ENCODE peak calls at places on chromosome 10, in seven cellular contexts. G is GF-D8, V is GM12892, C is neural progenitor cell, O is H54, T is NCI-H1048, Y is GDM1. M is an unnamed sample.

GRCh38 chr10:117222552-117223412 is 18.1 kb upstream of the SLC18A2 start:
- DNase-seq in G (no peak), V (no peak), C (peak; percentile 16), O (no peak), T (no peak), Y (no peak), M (no peak)

GRCh38 chr10:101858723-101859500 is 15.3 kb upstream of the KCNIP2 start:
- DNase-seq in G (no peak), V (no peak), C (no peak), O (no peak), T (no peak), Y (no peak), M (no peak)

GRCh38 chr10:20747782-20748181 is 149.3 kb downstream of the NEBL start:
- DNase-seq in G (no peak), V (no peak), C (no peak), O (no peak), T (no peak), Y (no peak), M (no peak)

GRCh38 chr10:12419279-12419847 is 70.0 kb downstream of the CAMK1D start:
- DNase-seq in G (no peak), V (no peak), C (no peak), O (peak; percentile 79), T (no peak), Y (peak; percentile 35), M (no peak)

GRCh38 chr10:78664929-78665525 is 403.7 kb upstream of the ZMIZ1 start:
- DNase-seq in G (no peak), V (no peak), C (no peak), O (no peak), T (peak; percentile 7), Y (no peak), M (no peak)

GRCh38 chr10:22823109-22823508 is 104.7 kb upstream of the ARMC3 start:
- DNase-seq in G (no peak), V (no peak), C (no peak), O (peak; percentile 18), T (no peak), Y (no peak), M (no peak)

GRCh38 chr10:89001024-89001423 is 10.4 kb downstream of the FAS start:
- DNase-seq in G (no peak), V (no peak), C (no peak), O (no peak), T (no peak), Y (no peak), M (no peak)

GRCh38 chr10:29736325-29737208 is 101.8 kb upstream of the SVIL start:
- DNase-seq in G (no peak), V (peak; percentile 18), C (peak; percentile 84), O (peak; percentile 89), T (no peak), Y (no peak), M (no peak)

GRCh38 chr10:11178606-11179221 is 161.0 kb downstream of the CELF2 start:
- DNase-seq in G (peak; percentile 99), V (peak; percentile 40), C (no peak), O (no peak), T (no peak), Y (peak; percentile 94), M (no peak)

GRCh38 chr10:60944159-60944909 is at the start of gene RHOBTB1:
- DNase-seq in G (no peak), V (no peak), C (peak; percentile 87), O (peak; percentile 70), T (peak; percentile 23), Y (no peak), M (no peak)

GRCh38 chr10:32169556-32169955 is 113.3 kb upstream of the KIF5B start:
- DNase-seq in G (no peak), V (no peak), C (no peak), O (no peak), T (no peak), Y (no peak), M (no peak)

GRCh38 chr10:1396236-1396635 is 340.1 kb downstream of the WDR37 start:
- DNase-seq in G (no peak), V (no peak), C (no peak), O (no peak), T (no peak), Y (no peak), M (no peak)

GRCh38 chr10:17022898-17023297 is 106.7 kb downstream of the CUBN start:
- DNase-seq in G (no peak), V (no peak), C (no peak), O (no peak), T (no peak), Y (no peak), M (no peak)

GRCh38 chr10:97333601-97334369 is 744 bp downstream of the FRAT2 start:
- DNase-seq in G (peak; percentile 51), V (peak; percentile 46), C (peak; percentile 61), O (no peak), T (no peak), Y (peak; percentile 29), M (no peak)

GRCh38 chr10:68231106-68231901 is 609 bp downstream of the ATOH7 start:
- DNase-seq in G (peak; percentile 22), V (peak; percentile 75), C (peak; percentile 92), O (peak; percentile 97), T (no peak), Y (no peak), M (no peak)

GRCh38 chr10:12833451-12833850 is 168.1 kb downstream of the CCDC3 start:
- DNase-seq in G (no peak), V (no peak), C (no peak), O (no peak), T (no peak), Y (no peak), M (no peak)

GRCh38 chr10:102384606-102385429 is 10.7 kb upstream of the NFKB2 start:
- DNase-seq in G (no peak), V (no peak), C (no peak), O (no peak), T (no peak), Y (no peak), M (no peak)

GRCh38 chr10:104521901-104522827 is 118.9 kb upstream of the SORCS3 start:
- DNase-seq in G (no peak), V (no peak), C (no peak), O (no peak), T (no peak), Y (no peak), M (no peak)

GRCh38 chr10:89481662-89482061 is 53.7 kb downstream of the SLC16A12 start:
- DNase-seq in G (no peak), V (no peak), C (no peak), O (peak; percentile 30), T (no peak), Y (no peak), M (no peak)